ENCODE peak calls at places on chromosomes 6 and 20, in six cellular contexts. M, D, A, L, W and H are unnamed samples.
A peak's percentile ranks its signal among the peaks of the same experiment; 100 is the strongest.

GRCh38 chr20:53077373-53078205 is 105.4 kb downstream of the TSHZ2 start:
- DNase-seq in D (peak; percentile 92), L (peak; percentile 60), A (no peak), W (peak; percentile 76), M (no peak), H (no peak)

GRCh38 chr6:33923857-33924514 is 120.2 kb upstream of the MLN start:
- DNase-seq in A (no peak), W (no peak), M (no peak), L (no peak), D (no peak), H (no peak)

GRCh38 chr6:167474725-167475124 is 149.8 kb downstream of the TTLL2 start:
- DNase-seq in D (no peak), A (no peak), W (no peak), M (no peak), L (no peak), H (peak; percentile 11)

GRCh38 chr6:30100585-30101422 is 12.1 kb downstream of the TRIM31 start:
- DNase-seq in W (peak; percentile 50), D (no peak), M (peak; percentile 61), A (no peak), L (no peak), H (no peak)

GRCh38 chr6:21953831-21954801 is 342.7 kb downstream of the PRL start:
- DNase-seq in W (peak; percentile 16), M (no peak), A (no peak), D (peak; percentile 86), L (peak; percentile 98), H (no peak)

GRCh38 chr6:157469378-157469777 is 88.4 kb downstream of the ZDHHC14 start:
- DNase-seq in L (no peak), A (no peak), W (peak; percentile 15), M (peak; percentile 28), D (no peak), H (peak; percentile 94)

GRCh38 chr6:126103993-126104392 is 117.7 kb downstream of the TRMT11 start:
- DNase-seq in D (no peak), M (no peak), A (no peak), L (no peak), W (no peak), H (no peak)

GRCh38 chr6:102732908-102733307 is 1339.4 kb downstream of the GRIK2 start:
- DNase-seq in W (peak; percentile 42), A (no peak), M (no peak), D (peak; percentile 22), L (no peak), H (peak; percentile 80)

GRCh38 chr6:64984947-64985346 is 722.1 kb downstream of the EYS start:
- DNase-seq in D (no peak), W (no peak), M (no peak), A (peak; percentile 8), L (no peak), H (no peak)

GRCh38 chr6:99590728-99591672 is 15.6 kb upstream of the PRDM13 start:
- DNase-seq in M (peak; percentile 72), A (no peak), L (no peak), D (no peak), W (peak; percentile 43), H (no peak)

GRCh38 chr6:27605401-27606342 is 132.8 kb upstream of the ZNF184 start:
- DNase-seq in M (peak; percentile 91), W (peak; percentile 84), A (peak; percentile 82), D (peak; percentile 65), L (peak; percentile 54), H (peak; percentile 79)

GRCh38 chr20:24837721-24838456 is 111.2 kb upstream of the CST7 start:
- DNase-seq in A (no peak), D (peak; percentile 61), L (no peak), W (peak; percentile 45), M (peak; percentile 5), H (no peak)

DNA sequence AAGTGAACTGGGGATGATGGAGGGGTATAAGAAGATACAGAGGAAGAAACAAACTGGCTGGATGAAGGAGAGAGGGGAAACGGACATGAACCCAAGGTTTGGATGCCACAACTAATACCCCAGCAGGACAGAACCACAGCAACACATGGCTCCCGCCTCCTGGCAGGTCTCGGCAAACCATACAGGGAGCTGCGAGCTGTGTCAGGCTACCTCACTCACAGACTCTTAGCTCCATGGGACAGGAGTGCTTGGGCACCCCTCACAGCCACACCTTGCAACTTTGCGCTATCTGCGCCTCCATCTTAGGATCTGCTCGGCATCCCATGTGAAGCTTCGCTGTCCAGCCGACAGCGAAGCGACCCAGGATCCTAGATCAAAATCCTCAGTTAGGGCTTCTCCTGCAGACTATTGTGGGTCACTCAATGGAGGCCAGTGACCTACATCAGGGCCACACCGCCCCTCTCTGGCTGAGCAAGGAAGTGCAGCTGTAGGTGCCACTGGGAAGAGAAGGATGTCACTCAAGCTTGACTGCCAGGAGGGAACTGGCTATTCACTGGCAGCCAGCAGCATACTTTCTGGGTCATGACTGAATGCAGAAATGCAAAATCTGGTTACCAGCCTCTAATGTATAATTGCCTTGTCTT is 174.4 kb upstream of the RIN2 start:
- DNase-seq in A (peak; percentile 82), M (peak; percentile 91), L (peak; percentile 43), W (peak; percentile 63), D (no peak), H (peak; percentile 96)
- H2AFZ ChIP-seq in A (no peak overlapping the region), M (no peak overlapping the region), L (no peak overlapping the region), W (no peak overlapping the region), D (no peak overlapping the region), H (no peak overlapping the region)

DNA sequence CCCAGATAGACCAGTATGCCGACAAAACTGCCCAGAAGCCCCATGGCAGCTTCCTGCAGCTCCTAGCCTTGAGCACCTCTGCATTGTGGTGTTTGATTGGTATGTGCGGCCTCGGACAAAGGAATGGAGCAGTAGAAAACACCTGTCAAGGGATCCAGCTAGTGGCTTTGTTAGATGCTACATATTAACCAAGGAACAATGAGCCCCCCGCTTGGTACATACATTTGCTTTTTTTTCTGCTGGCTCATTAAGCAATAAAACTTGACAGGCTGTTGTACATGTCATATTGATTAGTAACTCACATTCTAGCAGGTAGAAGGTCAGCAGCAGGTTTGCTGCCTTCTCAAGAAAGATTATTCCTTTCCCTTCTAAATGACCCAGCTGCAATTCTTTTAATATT is 915 bp downstream of the SPACA1 start:
- DNase-seq in M (no peak), W (no peak), A (no peak), L (no peak), D (no peak), H (no peak)
- H2AFZ ChIP-seq in M (no peak overlapping the region), W (no peak overlapping the region), A (no peak overlapping the region), L (no peak overlapping the region), D (no peak overlapping the region), H (no peak overlapping the region)

GRCh38 chr20:41664584-41664983 is 46.4 kb upstream of the CHD6 start:
- DNase-seq in A (no peak), D (no peak), W (peak; percentile 23), L (peak; percentile 20), M (no peak), H (no peak)
- H2AFZ ChIP-seq in A (peak overlapping the region; percentile 63), D (no peak overlapping the region), W (peak overlapping the region; percentile 51), L (no peak overlapping the region), M (peak overlapping the region; percentile 97), H (no peak overlapping the region)

DNA sequence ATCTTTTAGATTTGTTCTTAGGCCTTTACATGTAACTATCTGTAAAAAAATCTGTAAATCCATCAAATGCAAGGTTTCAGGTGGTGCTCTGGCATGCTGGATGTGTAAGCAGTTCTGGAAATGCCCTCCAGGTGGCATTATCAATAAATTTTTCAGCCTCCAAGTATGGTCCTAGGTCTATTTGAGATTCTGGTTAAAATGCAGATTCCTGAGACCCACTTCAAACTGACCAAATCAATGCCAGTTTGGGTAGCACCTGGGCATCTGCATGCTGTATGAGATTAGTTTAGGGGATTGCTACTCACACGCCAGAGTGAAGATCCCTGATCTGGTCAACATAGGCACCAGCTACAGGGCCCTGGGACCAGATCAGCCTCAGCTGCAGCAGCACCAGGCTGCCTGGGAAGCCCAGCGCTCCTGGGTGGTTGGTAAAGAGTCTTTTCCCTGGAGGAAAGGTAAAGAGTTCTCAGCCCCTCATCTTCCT is 507.3 kb upstream of the CITED2 start:
- DNase-seq in D (peak; percentile 21), A (no peak), W (peak; percentile 39), L (peak; percentile 69), M (peak; percentile 53), H (peak; percentile 47)
- H2AFZ ChIP-seq in D (peak overlapping the region; percentile 36), A (peak overlapping the region; percentile 74), W (peak overlapping the region; percentile 12), L (peak overlapping the region; percentile 10), M (no peak overlapping the region), H (no peak overlapping the region)

GRCh38 chr6:105804000-105804399 is 282.1 kb upstream of the PRDM1 start:
- DNase-seq in W (no peak), A (no peak), D (no peak), M (no peak), L (no peak), H (no peak)
- H2AFZ ChIP-seq in W (no peak overlapping the region), A (no peak overlapping the region), D (no peak overlapping the region), M (no peak overlapping the region), L (no peak overlapping the region), H (no peak overlapping the region)

GRCh38 chr6:127517698-127518097 is 1.4 kb downstream of the MTCL3 start:
- DNase-seq in A (no peak), D (no peak), M (no peak), L (no peak), W (no peak), H (no peak)

GRCh38 chr6:127520061-127520460 is 926 bp upstream of the MTCL3 start:
- DNase-seq in A (peak; percentile 12), W (peak; percentile 55), D (peak; percentile 6), M (no peak), L (no peak), H (peak; percentile 13)

GRCh38 chr6:127519469-127519785 is 292 bp upstream of the MTCL3 start:
- DNase-seq in D (no peak), L (no peak), M (no peak), A (no peak), W (no peak), H (no peak)

GRCh38 chr6:127518212-127518709 is 874 bp downstream of the MTCL3 start:
- DNase-seq in D (no peak), A (peak; percentile 26), W (no peak), M (no peak), L (no peak), H (no peak)

DNA sequence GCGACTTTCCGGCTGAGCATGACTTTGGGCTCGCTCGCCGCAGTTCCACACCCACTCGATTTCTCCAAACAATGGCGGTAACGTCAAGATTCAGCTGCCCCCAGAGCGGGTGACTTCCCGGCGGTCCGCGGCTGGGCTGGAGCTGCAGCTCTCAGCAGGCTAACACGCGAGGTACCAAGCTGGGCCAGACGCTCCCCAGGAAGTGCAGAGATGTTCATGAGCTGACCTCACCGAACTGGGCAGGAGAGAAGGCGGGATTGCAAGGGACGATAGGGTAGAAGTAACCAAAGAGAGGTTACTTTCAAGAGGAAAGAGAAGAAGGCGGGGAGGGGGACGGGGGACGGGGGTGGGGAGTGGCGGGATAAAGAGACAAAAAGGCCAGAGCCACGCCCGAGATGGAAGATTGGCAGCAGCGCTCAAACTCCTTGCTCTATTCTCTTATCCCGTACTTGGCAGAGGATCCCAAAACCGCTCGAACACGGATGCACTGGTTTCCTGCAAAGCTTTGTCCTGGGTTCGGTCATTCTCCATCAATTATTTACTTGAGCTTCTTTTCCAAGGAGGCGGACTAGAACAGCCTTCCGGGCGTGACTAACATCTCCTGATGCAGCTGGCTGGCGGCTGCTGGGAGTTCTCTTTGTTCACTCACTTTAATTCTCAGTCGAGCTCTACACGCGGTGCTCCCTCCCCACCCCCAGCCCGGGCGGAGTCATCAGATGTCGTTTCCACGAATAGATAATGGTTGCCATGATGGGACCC is at the start of gene MTCL3:
- DNase-seq in M (peak; percentile 83), D (peak; percentile 82), A (peak; percentile 72), W (peak; percentile 77), L (no peak), H (no peak)
- H2AFZ ChIP-seq in M (peak within 1 kb of the TSS; percentile 34), D (peak within 1 kb of the TSS; percentile 81), A (peak within 1 kb of the TSS; percentile 86), W (peak within 1 kb of the TSS; percentile 72), L (peak within 1 kb of the TSS; percentile 30), H (no peak within 1 kb of the TSS)

GRCh38 chr6:111406200-111406711 is 76.8 kb downstream of the REV3L start:
- DNase-seq in D (no peak), M (no peak), W (no peak), L (no peak), A (no peak), H (no peak)
- H2AFZ ChIP-seq in D (no peak overlapping the region), M (no peak overlapping the region), W (no peak overlapping the region), L (no peak overlapping the region), A (no peak overlapping the region), H (no peak overlapping the region)